ENCODE peak calls at places on chromosomes 3 and 15, in seven cellular contexts. One of them, this sample, is unnamed.
A peak's percentile ranks its signal among the peaks of the same experiment; 100 is the strongest.

GRCh38 chr3:154427685-154428291 is 2.2 kb downstream of the GPR149 start:
- DNase-seq in mucosa of gallbladder: no peak
- DNase-seq in psoas muscle: no peak
- DNase-seq in epithelial cell of esophagus: no peak
- DNase-seq in RKO: no peak
- DNase-seq in IMR-90: no peak
- DNase-seq in A549: no peak
- DNase-seq in this sample: no peak

GRCh38 chr3:128052831-128053419 is 688 bp downstream of the SEC61A1 start:
- DNase-seq in mucosa of gallbladder: no peak
- DNase-seq in psoas muscle: no peak
- DNase-seq in epithelial cell of esophagus: no peak
- DNase-seq in RKO: peak; percentile 53
- DNase-seq in IMR-90: no peak
- DNase-seq in A549: no peak
- DNase-seq in this sample: no peak

GRCh38 chr3:63343674-63344073 is 65.6 kb downstream of the SYNPR start:
- DNase-seq in mucosa of gallbladder: peak; percentile 84
- DNase-seq in psoas muscle: peak; percentile 69
- DNase-seq in epithelial cell of esophagus: peak; percentile 92
- DNase-seq in RKO: peak; percentile 88
- DNase-seq in IMR-90: peak; percentile 92
- DNase-seq in A549: no peak
- DNase-seq in this sample: peak; percentile 90

GRCh38 chr3:136546718-136547117 is 205.5 kb downstream of the STAG1 start:
- DNase-seq in mucosa of gallbladder: no peak
- DNase-seq in psoas muscle: no peak
- DNase-seq in epithelial cell of esophagus: no peak
- DNase-seq in RKO: peak; percentile 48
- DNase-seq in IMR-90: peak; percentile 22
- DNase-seq in A549: no peak
- DNase-seq in this sample: no peak

GRCh38 chr15:49678655-49679054 is 57.8 kb downstream of the DTWD1 start:
- DNase-seq in mucosa of gallbladder: no peak
- DNase-seq in psoas muscle: no peak
- DNase-seq in epithelial cell of esophagus: no peak
- DNase-seq in RKO: no peak
- DNase-seq in IMR-90: no peak
- DNase-seq in A549: no peak
- DNase-seq in this sample: no peak

GRCh38 chr3:14871456-14872200 is 52.9 kb downstream of the FGD5 start:
- DNase-seq in mucosa of gallbladder: no peak
- DNase-seq in psoas muscle: no peak
- DNase-seq in epithelial cell of esophagus: no peak
- DNase-seq in RKO: no peak
- DNase-seq in IMR-90: no peak
- DNase-seq in A549: no peak
- DNase-seq in this sample: no peak

GRCh38 chr3:53072653-53073552 is 27.0 kb upstream of the SFMBT1 start:
- DNase-seq in mucosa of gallbladder: peak; percentile 86
- DNase-seq in psoas muscle: peak; percentile 85
- DNase-seq in epithelial cell of esophagus: peak; percentile 83
- DNase-seq in RKO: peak; percentile 81
- DNase-seq in IMR-90: peak; percentile 63
- DNase-seq in A549: peak; percentile 60
- DNase-seq in this sample: peak; percentile 33

GRCh38 chr15:96366526-96366877 is 36.0 kb downstream of the NR2F2 start:
- DNase-seq in mucosa of gallbladder: no peak
- DNase-seq in psoas muscle: no peak
- DNase-seq in epithelial cell of esophagus: no peak
- DNase-seq in RKO: no peak
- DNase-seq in IMR-90: no peak
- DNase-seq in A549: no peak
- DNase-seq in this sample: no peak

GRCh38 chr15:33693166-33693830 is 275.0 kb upstream of the CHRM5 start:
- DNase-seq in mucosa of gallbladder: no peak
- DNase-seq in psoas muscle: no peak
- DNase-seq in epithelial cell of esophagus: no peak
- DNase-seq in RKO: no peak
- DNase-seq in IMR-90: no peak
- DNase-seq in A549: no peak
- DNase-seq in this sample: no peak

GRCh38 chr15:80070840-80071239 is 11.4 kb downstream of the ZFAND6 start:
- DNase-seq in mucosa of gallbladder: no peak
- DNase-seq in psoas muscle: no peak
- DNase-seq in epithelial cell of esophagus: peak; percentile 27
- DNase-seq in RKO: peak; percentile 37
- DNase-seq in IMR-90: peak; percentile 58
- DNase-seq in A549: no peak
- DNase-seq in this sample: no peak

GRCh38 chr3:167102071-167102470 is 278.0 kb downstream of the ZBBX start:
- DNase-seq in mucosa of gallbladder: no peak
- DNase-seq in psoas muscle: no peak
- DNase-seq in epithelial cell of esophagus: no peak
- DNase-seq in RKO: no peak
- DNase-seq in IMR-90: no peak
- DNase-seq in A549: no peak
- DNase-seq in this sample: no peak

GRCh38 chr3:138180375-138181029 is 5.8 kb upstream of the DBR1 start:
- DNase-seq in mucosa of gallbladder: peak; percentile 23
- DNase-seq in psoas muscle: no peak
- DNase-seq in epithelial cell of esophagus: peak; percentile 58
- DNase-seq in RKO: peak; percentile 69
- DNase-seq in IMR-90: peak; percentile 47
- DNase-seq in A549: no peak
- DNase-seq in this sample: no peak

GRCh38 chr3:165749817-165750216 is 87.4 kb downstream of the BCHE start:
- DNase-seq in mucosa of gallbladder: no peak
- DNase-seq in psoas muscle: no peak
- DNase-seq in epithelial cell of esophagus: peak; percentile 0
- DNase-seq in RKO: no peak
- DNase-seq in IMR-90: no peak
- DNase-seq in A549: no peak
- DNase-seq in this sample: no peak

GRCh38 chr15:30905821-30906220 is 2.1 kb downstream of the FAN1 start:
- DNase-seq in mucosa of gallbladder: no peak
- DNase-seq in psoas muscle: no peak
- DNase-seq in epithelial cell of esophagus: no peak
- DNase-seq in RKO: no peak
- DNase-seq in IMR-90: peak; percentile 18
- DNase-seq in A549: no peak
- DNase-seq in this sample: no peak

GRCh38 chr3:194137314-194138097 is 1.6 kb downstream of the HES1 start:
- DNase-seq in mucosa of gallbladder: peak; percentile 62
- DNase-seq in psoas muscle: peak; percentile 73
- DNase-seq in epithelial cell of esophagus: peak; percentile 51
- DNase-seq in RKO: peak; percentile 28
- DNase-seq in IMR-90: peak; percentile 68
- DNase-seq in A549: no peak
- DNase-seq in this sample: no peak

GRCh38 chr3:98763076-98763475 is at the start of gene ST3GAL6:
- DNase-seq in mucosa of gallbladder: peak; percentile 32
- DNase-seq in psoas muscle: no peak
- DNase-seq in epithelial cell of esophagus: peak; percentile 49
- DNase-seq in RKO: no peak
- DNase-seq in IMR-90: peak; percentile 42
- DNase-seq in A549: no peak
- DNase-seq in this sample: no peak

GRCh38 chr3:111781561-111782446 is 77.3 kb upstream of the PHLDB2 start:
- DNase-seq in mucosa of gallbladder: no peak
- DNase-seq in psoas muscle: no peak
- DNase-seq in epithelial cell of esophagus: no peak
- DNase-seq in RKO: no peak
- DNase-seq in IMR-90: no peak
- DNase-seq in A549: no peak
- DNase-seq in this sample: no peak

GRCh38 chr3:120894285-120894684 is 13.7 kb upstream of the STXBP5L start:
- DNase-seq in mucosa of gallbladder: no peak
- DNase-seq in psoas muscle: no peak
- DNase-seq in epithelial cell of esophagus: no peak
- DNase-seq in RKO: no peak
- DNase-seq in IMR-90: no peak
- DNase-seq in A549: no peak
- DNase-seq in this sample: no peak